ENCODE peak calls at places on chromosomes 13 and 19, in eight cellular contexts. H is hepatocyte, R is GM23248, Y is GM23338, O is neural progenitor cell, E is OCI-LY7, S is PC-3, A is MM.1S. V is an unnamed sample.

GRCh38 chr19:30792561-30793505 is 420.6 kb downstream of the ZNF536 start:
- DNase-seq in A (no peak), E (no peak), O (no peak), Y (no peak), S (no peak), H (no peak), R (no peak), V (no peak)

GRCh38 chr19:15445807-15446376 is 3.9 kb downstream of the WIZ start:
- DNase-seq in A (no peak), Y (no peak), H (no peak), O (no peak), R (no peak), S (no peak), E (no peak), V (no peak)

GRCh38 chr19:51083181-51083580 is 494 bp upstream of the KLK14 start:
- DNase-seq in O (no peak), R (no peak), S (no peak), Y (no peak), E (no peak), H (no peak), A (no peak), V (no peak)

GRCh38 chr13:66805657-66806056 is 424.5 kb downstream of the PCDH9 start:
- DNase-seq in H (no peak), E (no peak), A (no peak), R (no peak), Y (no peak), O (no peak), S (peak), V (no peak)

GRCh38 chr19:2411709-2412108 is 15.7 kb downstream of the TIMM13 start:
- DNase-seq in E (no peak), A (no peak), O (no peak), Y (no peak), R (no peak), H (no peak), S (no peak), V (no peak)

GRCh38 chr13:48954086-48954485 is 21.6 kb upstream of the FNDC3A start:
- DNase-seq in Y (no peak), O (no peak), A (no peak), R (peak), E (no peak), S (peak), H (no peak), V (no peak)

GRCh38 chr19:10219678-10220077 is 11.5 kb downstream of the S1PR2 start:
- DNase-seq in O (peak), S (peak), Y (peak), A (peak), R (peak), H (peak), E (peak), V (no peak)

GRCh38 chr13:18714889-18715288 is 466.7 kb downstream of the TUBA3C start:
- DNase-seq in S (no peak), O (no peak), R (no peak), H (no peak), Y (no peak), E (no peak), A (no peak), V (no peak)

GRCh38 chr19:45091031-45091918 is 1.7 kb upstream of the PPP1R37 start:
- DNase-seq in S (peak), A (peak), O (peak), H (peak), R (peak), Y (peak), E (peak), V (peak)

GRCh38 chr13:25920931-25921330 is 130.9 kb downstream of the SHISA2 start:
- DNase-seq in A (no peak), H (no peak), S (no peak), O (no peak), R (no peak), E (no peak), Y (no peak), V (no peak)

GRCh38 chr13:89401209-89401810 is 1730.1 kb downstream of the SLITRK5 start:
- DNase-seq in S (peak), A (no peak), Y (peak), R (peak), H (peak), E (no peak), O (no peak), V (no peak)

GRCh38 chr13:113159701-113160100 is 1.3 kb downstream of the PROZ start:
- DNase-seq in E (no peak), O (no peak), A (no peak), S (no peak), R (no peak), Y (no peak), H (peak), V (no peak)

GRCh38 chr13:74705438-74705837 is 571.2 kb upstream of the KLF12 start:
- DNase-seq in R (no peak), S (no peak), A (no peak), E (no peak), H (no peak), O (no peak), Y (no peak), V (no peak)

GRCh38 chr19:13847900-13848677 is 28.8 kb upstream of the NANOS3 start:
- DNase-seq in H (no peak), R (no peak), A (no peak), S (no peak), O (no peak), Y (no peak), E (no peak), V (no peak)

GRCh38 chr19:13847033-13847899 is 29.7 kb upstream of the NANOS3 start:
- DNase-seq in Y (peak), O (peak), S (peak), A (peak), H (peak), E (peak), R (peak), V (peak)

GRCh38 chr19:13848811-13849241 is 28.1 kb upstream of the NANOS3 start:
- DNase-seq in H (no peak), E (no peak), O (no peak), A (no peak), S (peak), Y (no peak), R (no peak), V (no peak)

GRCh38 chr19:13844130-13844631 is 32.8 kb upstream of the NANOS3 start:
- DNase-seq in S (no peak), O (no peak), H (peak), Y (no peak), A (no peak), E (no peak), R (peak), V (no peak)

DNA sequence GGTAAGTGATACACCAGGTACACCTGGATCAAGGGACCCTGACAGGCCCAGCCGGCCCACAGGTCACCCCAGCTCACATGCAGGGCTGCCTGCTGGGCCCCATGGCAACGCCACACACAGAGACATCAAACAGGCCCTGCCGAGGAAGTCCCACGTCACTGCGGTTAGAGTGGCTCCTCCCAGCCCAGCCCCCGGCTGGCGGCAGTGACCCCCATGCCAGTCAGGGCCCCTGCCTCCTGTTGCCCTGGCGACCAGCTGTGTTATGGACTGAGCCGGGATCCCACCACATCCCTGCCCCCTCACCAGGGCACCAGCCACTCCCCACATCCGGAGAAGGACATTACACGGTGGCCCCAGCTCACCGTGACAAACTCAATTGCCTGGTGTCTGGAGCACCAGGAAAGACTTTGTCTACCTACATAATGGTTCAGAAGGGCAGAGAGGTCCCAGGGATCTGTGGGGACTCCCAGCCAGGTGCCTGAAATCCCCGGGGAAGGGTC is 30.4 kb upstream of the NANOS3 start:
- DNase-seq in A (peak), H (peak), S (peak), Y (peak), O (peak), R (peak), E (peak), V (peak)
- TF ChIP-seq EZH2phosphoT487 in A (no peak), H (no peak), S (no peak), Y (no peak), O (no peak), R (no peak), E (no peak), V (no peak)

GRCh38 chr13:71864094-71864980 is 2.7 kb downstream of the DACH1 start:
- DNase-seq in E (no peak), O (peak), R (no peak), Y (peak), S (no peak), A (no peak), H (peak), V (no peak)
- TF ChIP-seq EZH2phosphoT487 in E (no peak), O (no peak), R (no peak), Y (no peak), S (no peak), A (no peak), H (no peak), V (no peak)

DNA sequence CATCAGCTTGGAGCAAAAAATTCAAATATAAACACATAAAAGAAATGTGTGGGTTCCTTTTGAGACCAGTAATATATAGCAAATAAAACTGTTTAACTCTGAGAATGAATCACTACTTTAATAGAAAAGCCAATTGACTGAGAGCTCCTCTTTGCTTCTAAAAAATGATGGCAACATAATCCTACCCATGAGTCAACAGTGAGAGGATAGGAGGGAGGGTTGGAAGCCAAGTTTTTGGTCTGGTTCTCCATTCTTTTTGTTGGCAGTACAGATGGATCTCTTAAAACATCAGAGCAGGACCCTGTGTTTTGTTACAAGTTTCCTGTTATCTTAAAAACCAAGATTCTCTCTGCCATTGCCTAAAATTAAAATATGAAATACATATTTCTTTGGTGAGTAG is 50.0 kb upstream of the POSTN start:
- DNase-seq in E (no peak), R (peak), S (peak), O (no peak), Y (no peak), A (no peak), H (no peak), V (no peak)
- TF ChIP-seq EZH2phosphoT487 in E (no peak), R (no peak), S (no peak), O (no peak), Y (no peak), A (no peak), H (no peak), V (no peak)

GRCh38 chr19:38542040-38542439 is 75.7 kb downstream of the MAP4K1 start:
- DNase-seq in H (no peak), S (no peak), O (no peak), E (no peak), Y (no peak), R (no peak), A (no peak), V (no peak)

GRCh38 chr19:38543807-38544568 is 73.8 kb downstream of the MAP4K1 start:
- DNase-seq in R (peak), S (peak), O (no peak), A (peak), E (peak), Y (peak), H (peak), V (peak)

GRCh38 chr19:38545596-38545995 is 72.2 kb downstream of the MAP4K1 start:
- DNase-seq in O (no peak), E (no peak), Y (no peak), R (peak), H (no peak), S (no peak), A (no peak), V (no peak)

GRCh38 chr19:38544569-38545315 is 73.0 kb downstream of the MAP4K1 start:
- DNase-seq in R (peak), A (peak), O (peak), E (peak), H (no peak), S (no peak), Y (peak), V (peak)

DNA sequence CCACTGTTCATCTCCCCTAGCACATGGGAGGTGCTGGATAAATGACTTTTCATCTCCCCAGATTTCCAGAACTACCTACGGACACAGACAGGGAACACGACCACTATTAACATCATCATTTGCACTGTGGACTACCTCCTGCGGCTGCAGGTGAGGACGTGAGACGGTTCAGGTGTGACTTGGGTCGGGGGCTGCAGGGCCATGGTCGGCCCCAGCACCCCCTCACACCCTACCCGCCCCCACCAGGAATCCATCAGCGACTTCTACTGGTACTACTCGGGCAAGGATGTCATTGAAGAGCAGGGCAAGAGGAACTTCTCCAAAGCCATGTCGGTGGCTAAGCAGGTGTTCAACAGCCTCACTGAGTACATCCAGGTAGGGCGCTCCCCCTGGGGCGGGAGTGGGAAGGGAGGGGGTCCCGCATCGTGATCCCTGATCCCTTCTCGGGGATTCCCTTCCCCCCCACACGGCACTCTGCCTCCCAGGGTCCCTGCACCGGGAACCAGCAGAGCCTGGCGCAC is 74.4 kb downstream of the MAP4K1 start:
- DNase-seq in S (no peak), A (no peak), O (no peak), E (no peak), H (no peak), R (no peak), Y (no peak), V (no peak)
- TF ChIP-seq EZH2phosphoT487 in S (no peak), A (no peak), O (no peak), E (no peak), H (no peak), R (no peak), Y (no peak), V (no peak)

GRCh38 chr19:46898731-46899130 is 37.9 kb downstream of the ARHGAP35 start:
- DNase-seq in Y (peak), R (peak), A (no peak), S (no peak), H (peak), E (no peak), O (no peak), V (no peak)
- TF ChIP-seq EZH2phosphoT487 in Y (no peak), R (no peak), A (no peak), S (no peak), H (no peak), E (no peak), O (no peak), V (no peak)

DNA sequence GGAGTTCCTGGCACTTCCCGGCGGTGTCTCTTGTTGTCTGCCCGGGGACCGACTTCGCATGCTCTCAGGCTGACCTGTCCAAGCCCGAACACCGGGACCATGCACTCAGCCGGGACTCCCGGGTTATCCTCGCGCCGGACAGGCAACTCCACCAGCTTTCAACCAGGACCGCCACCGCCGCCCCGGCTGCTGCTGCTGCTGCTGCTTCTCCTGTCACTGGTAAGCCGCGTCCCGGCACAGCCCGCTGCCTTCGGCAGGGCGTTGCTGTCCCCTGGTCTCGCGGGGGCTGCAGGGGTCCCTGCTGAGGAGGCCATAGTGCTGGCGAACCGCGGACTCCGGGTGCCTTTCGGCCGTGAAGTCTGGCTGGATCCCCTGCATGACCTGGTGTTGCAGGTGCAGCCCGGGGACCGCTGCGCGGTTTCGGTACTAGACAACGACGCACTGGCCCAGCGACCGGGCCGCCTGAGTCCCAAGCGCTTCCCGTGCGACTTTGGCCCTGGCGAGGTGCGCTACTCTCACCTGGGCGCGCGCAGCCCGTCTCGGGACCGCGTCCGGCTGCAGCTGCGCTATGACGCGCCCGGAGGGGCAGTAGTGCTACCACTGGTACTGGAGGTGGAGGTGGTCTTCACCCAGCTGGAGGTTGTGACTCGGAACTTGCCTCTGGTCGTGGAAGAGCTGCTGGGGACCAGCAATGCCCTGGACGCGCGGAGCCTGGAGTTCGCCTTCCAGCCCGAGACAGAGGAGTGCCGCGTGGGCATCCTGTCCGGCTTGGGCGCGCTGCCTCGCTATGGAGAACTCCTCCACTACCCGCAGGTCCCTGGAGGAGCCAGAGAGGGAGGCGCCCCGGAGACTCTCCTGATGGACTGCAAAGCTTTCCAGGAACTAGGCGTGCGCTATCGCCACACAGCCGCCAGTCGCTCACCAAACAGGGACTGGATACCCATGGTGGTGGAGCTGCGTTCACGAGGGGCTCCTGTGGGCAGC is 661 bp downstream of the FREM2 start:
- DNase-seq in H (peak), E (no peak), A (peak), O (peak), S (no peak), Y (peak), R (peak), V (no peak)
- TF ChIP-seq EZH2phosphoT487 in H (no peak), E (no peak), A (no peak), O (no peak), S (no peak), Y (no peak), R (no peak), V (no peak)

DNA sequence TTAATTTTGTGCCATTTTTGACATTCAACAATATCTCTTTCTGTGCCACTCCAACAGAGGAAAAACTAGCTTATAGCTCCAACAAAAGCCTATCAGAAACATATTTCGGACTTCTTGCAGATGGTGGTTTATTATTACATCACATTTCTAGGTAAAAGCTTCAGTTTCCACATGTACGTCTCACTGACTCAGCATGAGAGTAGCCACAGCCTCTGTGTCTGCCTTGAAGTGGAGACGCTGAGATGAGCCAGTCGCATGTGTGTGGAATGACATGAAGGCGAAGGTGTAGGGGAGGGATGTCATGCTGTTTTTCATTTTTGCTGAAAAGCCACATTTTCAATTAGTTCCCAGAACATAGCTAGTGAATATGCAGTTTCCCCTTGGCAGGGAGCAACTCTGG is 598.6 kb downstream of the EFNB2 start:
- DNase-seq in A (no peak), Y (no peak), H (no peak), S (no peak), R (peak), E (no peak), O (no peak), V (no peak)
- TF ChIP-seq EZH2phosphoT487 in A (no peak), Y (no peak), H (no peak), S (no peak), R (no peak), E (no peak), O (no peak), V (no peak)

DNA sequence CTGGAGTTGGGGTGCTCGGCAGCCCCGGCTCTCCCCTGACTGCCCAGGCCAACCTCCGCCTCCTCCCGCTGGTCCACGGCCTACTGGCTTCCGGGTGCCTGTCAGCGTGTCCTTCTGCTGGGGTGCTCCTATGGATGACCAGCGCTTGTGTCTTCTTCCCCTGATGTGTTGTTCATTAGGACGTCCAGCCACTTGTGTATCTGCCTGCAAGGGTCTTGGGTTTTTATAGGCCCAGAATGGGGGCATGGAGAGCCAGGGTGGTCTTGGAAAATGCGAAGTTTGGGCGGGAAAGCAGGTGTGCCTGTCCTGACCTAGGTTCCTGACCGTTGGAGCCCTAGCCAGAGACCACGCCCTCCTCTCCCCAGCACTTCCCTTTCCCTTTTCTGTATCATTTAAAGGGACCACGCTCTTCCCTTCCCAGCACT is 139.8 kb downstream of the SLITRK5 start:
- DNase-seq in S (peak), E (no peak), H (no peak), R (no peak), Y (peak), A (no peak), O (no peak), V (no peak)
- TF ChIP-seq EZH2phosphoT487 in S (no peak), E (no peak), H (no peak), R (no peak), Y (no peak), A (no peak), O (no peak), V (no peak)

V was measured in HCT116.